ENCODE peak calls at places on chromosomes 4 and X, in seven cellular contexts. R, P, K, D, Y, X and V are unnamed samples.

GRCh38 chr4:93444860-93445259 is 383.7 kb upstream of the ATOH1 start:
- DNase-seq in R (no peak), P (no peak), K (no peak), D (no peak), Y (no peak), X (no peak), V (no peak)

GRCh38 chr4:177728361-177729152 is 286.3 kb upstream of the AGA start:
- DNase-seq in R (no peak), P (peak), K (no peak), D (no peak), Y (peak), X (no peak), V (no peak)

GRCh38 chr4:38411092-38411491 is 252.9 kb upstream of the KLF3 start:
- DNase-seq in R (no peak), P (no peak), K (no peak), D (no peak), Y (no peak), X (no peak), V (no peak)

GRCh38 chrX:29478336-29479069 is 736.9 kb upstream of the MAGEB2 start:
- DNase-seq in R (no peak), P (peak), K (no peak), D (peak), Y (peak), X (no peak), V (peak)

GRCh38 chr4:73895201-73896177 is 26.3 kb downstream of the CXCL1 start:
- DNase-seq in R (no peak), P (no peak), K (no peak), D (no peak), Y (no peak), X (no peak), V (peak)

GRCh38 chr4:6926681-6927478 is 17.3 kb downstream of the TBC1D14 start:
- DNase-seq in R (peak), P (no peak), K (peak), D (no peak), Y (no peak), X (peak), V (peak)

GRCh38 chr4:185811509-185812364 is at the start of gene SORBS2:
- DNase-seq in R (no peak), P (peak), K (no peak), D (peak), Y (no peak), X (no peak), V (peak)

GRCh38 chr4:13968723-13969122 is 341.2 kb upstream of the BOD1L1 start:
- DNase-seq in R (no peak), P (no peak), K (no peak), D (no peak), Y (peak), X (no peak), V (no peak)

GRCh38 chr4:109441858-109442480 is 8.4 kb downstream of the SEC24B start:
- DNase-seq in R (no peak), P (no peak), K (no peak), D (no peak), Y (peak), X (no peak), V (no peak)

GRCh38 chr4:136558940-136559494 is 973.3 kb downstream of the PCDH18 start:
- DNase-seq in R (no peak), P (no peak), K (no peak), D (no peak), Y (no peak), X (no peak), V (no peak)

GRCh38 chrX:9530848-9531274 is 66.0 kb downstream of the TBL1X start:
- DNase-seq in R (peak), P (peak), K (peak), D (peak), Y (peak), X (peak), V (peak)

GRCh38 chr4:176814770-176815169 is 22.0 kb upstream of the VEGFC start:
- DNase-seq in R (no peak), P (no peak), K (no peak), D (no peak), Y (peak), X (no peak), V (no peak)

GRCh38 chrX:22974616-22975015 is 25.1 kb upstream of the DDX53 start:
- DNase-seq in R (no peak), P (no peak), K (no peak), D (no peak), Y (no peak), X (no peak), V (no peak)

GRCh38 chr4:155906554-155907247 is 3.2 kb downstream of the TDO2 start:
- DNase-seq in R (no peak), P (no peak), K (no peak), D (no peak), Y (peak), X (no peak), V (no peak)

GRCh38 chrX:29858714-29859113 is 356.6 kb upstream of the MAGEB2 start:
- DNase-seq in R (no peak), P (no peak), K (no peak), D (no peak), Y (peak), X (no peak), V (no peak)

GRCh38 chr4:48079972-48080391 is 54.1 kb downstream of the TXK start:
- DNase-seq in R (no peak), P (no peak), K (no peak), D (no peak), Y (peak), X (no peak), V (no peak)

GRCh38 chr4:102438873-102439614 is 62.1 kb upstream of the NFKB1 start:
- DNase-seq in R (no peak), P (peak), K (no peak), D (no peak), Y (peak), X (no peak), V (peak)

GRCh38 chrX:122418758-122419157 is 765.3 kb upstream of the GRIA3 start:
- DNase-seq in R (no peak), P (no peak), K (no peak), D (no peak), Y (no peak), X (no peak), V (no peak)

GRCh38 chr4:29861307-29861706 is 858.9 kb upstream of the PCDH7 start:
- DNase-seq in R (no peak), P (no peak), K (no peak), D (no peak), Y (peak), X (no peak), V (no peak)

GRCh38 chr4:102345795-102346100 is 466 bp upstream of the SLC39A8 start:
- DNase-seq in R (no peak), P (no peak), K (no peak), D (no peak), Y (peak), X (peak), V (no peak)

GRCh38 chrX:19825271-19825670 is 62.1 kb downstream of the SH3KBP1 start:
- DNase-seq in R (no peak), P (no peak), K (no peak), D (no peak), Y (no peak), X (no peak), V (no peak)

GRCh38 chrX:9071031-9071650 is 37.2 kb upstream of the FAM9B start:
- DNase-seq in R (no peak), P (no peak), K (no peak), D (no peak), Y (peak), X (no peak), V (no peak)

GRCh38 chr4:173834151-173834550 is 304.1 kb upstream of the HAND2 start:
- DNase-seq in R (no peak), P (no peak), K (no peak), D (no peak), Y (peak), X (no peak), V (no peak)